ENCODE peak calls at places on chromosome 3, in ten cellular contexts. H, L, O, C, I, M, J, D, G and Q are unnamed samples. For H3K36me3, the result is how much of the 10 kb centered on the place peaks cover.

GRCh38 chr3:47002490-47003410 is 23.3 kb downstream of the NBEAL2 start:
- DNase-seq in M (no peak), O (no peak), D (peak), G (no peak), C (no peak), H (no peak), I (peak), L (no peak), J (no peak), Q (no peak)

GRCh38 chr3:78941587-78941986 is 826.2 kb downstream of the ROBO1 start:
- DNase-seq in G (peak), L (no peak), H (no peak), M (no peak), I (no peak), O (no peak), C (no peak), J (peak), D (no peak), Q (peak)

GRCh38 chr3:124879395-124879723 is 7.8 kb downstream of the ITGB5 start:
- DNase-seq in G (no peak), J (no peak), C (no peak), I (no peak), D (no peak), O (no peak), L (no peak), H (no peak), M (no peak), Q (no peak)

GRCh38 chr3:82671466-82671865 is 910.0 kb upstream of the GBE1 start:
- DNase-seq in I (no peak), D (no peak), H (no peak), G (no peak), O (no peak), M (no peak), L (no peak), J (no peak), C (no peak), Q (no peak)

GRCh38 chr3:195578565-195578964 is 5.2 kb downstream of the APOD start:
- DNase-seq in M (no peak), C (no peak), G (no peak), D (no peak), I (no peak), O (no peak), H (no peak), L (no peak), J (no peak), Q (no peak)

GRCh38 chr3:128735287-128735686 is 9.3 kb downstream of the RAB7A start:
- DNase-seq in H (no peak), J (no peak), L (no peak), D (no peak), O (no peak), M (no peak), I (no peak), G (no peak), C (no peak), Q (no peak)

GRCh38 chr3:27533718-27534578 is 49.8 kb upstream of the SLC4A7 start:
- DNase-seq in J (peak), M (no peak), G (peak), I (peak), D (peak), L (peak), O (no peak), H (no peak), C (peak), Q (peak)

GRCh38 chr3:195613468-195614069 is 29.8 kb upstream of the APOD start:
- DNase-seq in D (peak), G (peak), H (no peak), M (no peak), C (no peak), I (no peak), O (no peak), J (peak), L (no peak), Q (no peak)

GRCh38 chr3:129756871-129757270 is 136.6 kb downstream of the TMCC1 start:
- DNase-seq in I (no peak), M (no peak), G (peak), L (no peak), O (no peak), D (no peak), C (no peak), H (no peak), J (no peak), Q (peak)

GRCh38 chr3:143090486-143090885 is 29.1 kb upstream of the CHST2 start:
- DNase-seq in G (no peak), C (no peak), I (no peak), O (no peak), L (no peak), H (no peak), D (no peak), M (no peak), J (no peak), Q (peak)

GRCh38 chr3:2090512-2090911 is 8.2 kb upstream of the CNTN4 start:
- DNase-seq in H (peak), D (no peak), J (no peak), I (no peak), G (no peak), C (no peak), M (no peak), L (no peak), O (no peak), Q (no peak)

GRCh38 chr3:114376516-114376915 is 82.7 kb downstream of the TIGIT start:
- DNase-seq in O (no peak), L (no peak), H (no peak), J (no peak), G (no peak), C (no peak), D (no peak), M (no peak), I (no peak), Q (no peak)

GRCh38 chr3:134917631-134918030 is 122.6 kb downstream of the EPHB1 start:
- DNase-seq in J (peak), L (no peak), H (no peak), C (no peak), G (peak), O (no peak), D (no peak), I (no peak), M (no peak), Q (no peak)

GRCh38 chr3:122992628-122993570 is 34.7 kb downstream of the SEMA5B start:
- DNase-seq in H (no peak), D (no peak), J (no peak), I (peak), M (no peak), O (no peak), G (no peak), L (no peak), C (no peak), Q (peak)

GRCh38 chr3:24263069-24263668 is 231.5 kb downstream of the THRB start:
- DNase-seq in D (no peak), H (no peak), L (no peak), I (no peak), O (no peak), J (no peak), C (no peak), G (no peak), M (no peak), Q (no peak)

GRCh38 chr3:148077318-148077923 is 620.3 kb upstream of the AGTR1 start:
- DNase-seq in I (no peak), M (no peak), H (peak), C (no peak), O (no peak), J (peak), D (no peak), L (no peak), G (no peak), Q (no peak)

GRCh38 chr3:81758275-81758674 is 3.2 kb downstream of the GBE1 start:
- DNase-seq in D (no peak), I (no peak), M (no peak), C (peak), G (peak), J (peak), O (no peak), L (peak), H (no peak), Q (peak)

GRCh38 chr3:55000546-55000945 is 72.7 kb upstream of the LRTM1 start:
- DNase-seq in M (no peak), D (no peak), C (no peak), H (no peak), L (peak), J (peak), G (peak), I (no peak), O (no peak), Q (peak)

GRCh38 chr3:101695779-101696372 is 9.4 kb upstream of the RPL24 start:
- DNase-seq in H (peak), D (no peak), J (peak), C (no peak), I (no peak), M (no peak), L (no peak), G (no peak), O (peak), Q (no peak)

GRCh38 chr3:44045476-44046275 is 196.0 kb upstream of the TOPAZ1 start:
- DNase-seq in G (no peak), H (peak), O (no peak), M (peak), J (no peak), C (no peak), L (no peak), I (no peak), D (no peak), Q (no peak)

GRCh38 chr3:160312014-160312624 is 86.9 kb downstream of the C3orf80 start:
- DNase-seq in C (no peak), G (no peak), M (no peak), J (no peak), I (no peak), L (no peak), D (no peak), H (no peak), O (no peak), Q (no peak)

GRCh38 chr3:83633758-83634157 is 1325.0 kb upstream of the CADM2 start:
- DNase-seq in C (no peak), J (no peak), M (no peak), O (no peak), I (no peak), H (no peak), D (no peak), G (no peak), L (no peak), Q (no peak)

GRCh38 chr3:15117011-15117410 is 18.1 kb upstream of the RBSN start:
- DNase-seq in G (no peak), L (no peak), H (no peak), C (no peak), M (no peak), J (no peak), O (no peak), I (no peak), D (no peak), Q (no peak)

GRCh38 chr3:58518304-58518789 is 18.6 kb downstream of the ACOX2 start:
- DNase-seq in I (no peak), H (no peak), C (no peak), M (no peak), O (no peak), D (no peak), L (no peak), J (no peak), G (no peak), Q (no peak)

GRCh38 chr3:15267502-15267901 is 61.5 kb downstream of the CAPN7 start:
- DNase-seq in M (no peak), I (no peak), G (no peak), H (no peak), L (no peak), D (no peak), J (no peak), C (no peak), O (peak), Q (no peak)

GRCh38 chr3:197001972-197002700 is 27.5 kb downstream of the MELTF start:
- DNase-seq in G (no peak), D (no peak), H (no peak), J (no peak), I (peak), M (no peak), L (peak), C (no peak), O (peak), Q (no peak)

GRCh38 chr3:113179235-113179829 is 32.0 kb upstream of the BOC start:
- DNase-seq in G (no peak), D (no peak), C (no peak), O (no peak), J (no peak), L (no peak), H (no peak), M (no peak), I (no peak), Q (no peak)

GRCh38 chr3:44968447-44968858 is 7.5 kb downstream of the ZDHHC3 start:
- DNase-seq in O (no peak), L (no peak), I (no peak), H (no peak), G (no peak), C (no peak), J (no peak), D (no peak), M (no peak), Q (no peak)

GRCh38 chr3:143585720-143586456 is 262.4 kb downstream of the SLC9A9 start:
- DNase-seq in L (no peak), O (no peak), G (no peak), C (no peak), H (peak), M (no peak), I (no peak), D (no peak), J (no peak), Q (no peak)

GRCh38 chr3:154678271-154678670 is 248.3 kb upstream of the GPR149 start:
- DNase-seq in J (no peak), H (no peak), O (no peak), M (no peak), I (no peak), D (no peak), L (no peak), C (no peak), G (no peak), Q (no peak)

GRCh38 chr3:146133436-146133835 is 27.5 kb downstream of the PLOD2 start:
- DNase-seq in I (no peak), G (no peak), O (no peak), C (no peak), D (no peak), L (no peak), M (no peak), J (no peak), H (no peak), Q (no peak)

GRCh38 chr3:45110185-45110833 is 35.9 kb downstream of the CDCP1 start:
- DNase-seq in I (no peak), D (no peak), H (peak), O (no peak), L (no peak), J (no peak), G (no peak), M (no peak), C (no peak), Q (no peak)

GRCh38 chr3:133831966-133832801 is 26.6 kb downstream of the SRPRB start:
- DNase-seq in C (no peak), L (no peak), O (no peak), D (no peak), J (no peak), G (no peak), M (no peak), I (no peak), H (no peak), Q (no peak)

GRCh38 chr3:181176610-181177009 is 187.1 kb upstream of the DNAJC19 start:
- DNase-seq in G (no peak), O (peak), M (peak), C (peak), J (peak), L (peak), H (peak), I (peak), D (no peak), Q (peak)

GRCh38 chr3:58281069-58281468 is 25.0 kb upstream of the RPP14 start:
- DNase-seq in L (no peak), J (no peak), I (no peak), G (no peak), D (no peak), H (no peak), M (no peak), O (no peak), C (no peak), Q (no peak)

GRCh38 chr3:150232992-150233451 is 175.1 kb upstream of the TSC22D2 start:
- DNase-seq in C (no peak), D (no peak), L (peak), J (peak), O (peak), I (no peak), M (no peak), H (no peak), G (no peak), Q (peak)
- H3K4me3 ChIP-seq in C (no peak), D (no peak), L (no peak), J (no peak), O (no peak), I (no peak), M (no peak), H (no peak), G (no peak), Q (no peak)

GRCh38 chr3:32532434-32532833 is 29.8 kb upstream of the CMTM6 start:
- DNase-seq in O (no peak), C (no peak), G (no peak), M (no peak), H (no peak), I (no peak), L (no peak), D (no peak), J (no peak), Q (no peak)
- H3K36me3 ChIP-seq in O (under half), C (under half), G (under half), M (under half), H (under half), I (half or more), L (under half), D (half or more), J (under half), Q (under half)

DNA sequence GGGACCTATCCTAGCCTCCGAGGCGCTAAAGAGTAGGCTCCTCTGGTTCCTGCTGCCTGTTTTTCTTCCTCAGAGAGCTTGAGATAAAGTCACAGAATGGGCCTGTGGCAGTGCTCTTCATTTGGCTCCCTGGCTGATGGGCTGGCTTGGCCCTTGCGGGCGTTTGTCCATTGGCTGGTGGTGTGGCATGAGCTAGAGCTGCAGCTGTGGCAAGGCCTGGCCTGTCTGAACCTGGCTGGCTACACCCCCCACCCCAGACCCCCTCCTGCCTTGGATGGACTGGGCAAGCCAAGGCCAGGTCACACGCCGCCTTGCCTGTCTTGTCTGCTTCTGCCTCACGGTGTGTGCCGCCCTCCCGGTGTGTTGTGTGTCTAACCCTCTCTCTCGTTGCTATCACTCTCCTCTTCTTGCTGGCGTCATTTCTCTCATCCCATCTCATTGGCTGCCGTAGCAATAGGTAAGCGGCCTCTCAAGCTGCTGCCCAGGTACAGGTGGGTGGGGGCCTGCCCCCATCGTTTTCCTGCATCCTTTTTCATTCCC is 3.2 kb downstream of the AP2M1 start:
- DNase-seq in M (no peak), D (peak), J (no peak), C (no peak), G (no peak), I (no peak), L (no peak), O (no peak), H (no peak), Q (no peak)
- H3K4me3 ChIP-seq in M (no peak), D (no peak), J (no peak), C (peak), G (no peak), I (peak), L (no peak), O (no peak), H (no peak), Q (no peak)

DNA sequence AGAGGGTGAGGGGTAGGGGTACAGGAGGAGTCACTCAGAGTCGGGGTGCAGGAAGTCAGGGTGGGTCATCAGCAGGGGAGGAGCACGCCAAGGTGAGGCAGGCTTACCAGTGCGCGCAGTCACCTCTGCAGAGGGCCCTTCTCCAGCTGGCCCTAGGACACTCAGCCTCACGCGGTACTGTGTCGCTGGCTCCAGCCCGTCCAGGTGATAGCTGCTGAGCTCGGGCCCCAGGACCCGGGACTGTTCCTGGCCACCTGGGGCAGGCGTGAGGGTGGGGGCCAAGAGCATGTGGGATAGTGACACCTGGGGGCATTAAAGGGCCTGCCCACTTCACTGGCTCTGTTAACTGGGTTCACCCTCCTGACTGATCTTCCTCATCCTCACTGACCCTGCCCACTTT is 7.4 kb downstream of the COL7A1 start:
- DNase-seq in D (no peak), L (no peak), J (no peak), I (no peak), C (no peak), O (no peak), M (no peak), G (no peak), H (no peak), Q (no peak)
- H3K36me3 ChIP-seq in D (half or more), L (under half), J (half or more), I (under half), C (under half), O (under half), M (under half), G (half or more), H (under half), Q (under half)

DNA sequence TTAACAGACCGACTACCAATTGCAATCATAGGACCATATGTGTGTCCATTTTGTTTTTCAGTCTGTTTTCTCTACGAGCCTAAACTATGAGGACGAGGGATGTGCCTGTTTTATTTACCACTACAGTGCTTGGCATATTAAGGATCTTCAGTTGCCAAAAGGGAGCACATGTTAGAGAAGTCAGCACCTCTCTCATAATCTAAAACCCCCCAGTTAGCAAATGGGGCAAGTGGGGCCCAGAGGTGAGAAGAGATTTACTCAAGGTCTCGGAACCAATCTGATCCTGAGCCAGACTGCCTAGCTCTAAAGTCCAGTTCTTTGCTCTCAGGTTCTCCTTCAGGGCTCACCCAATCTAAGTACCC is 578 bp upstream of the PODXL2 start:
- DNase-seq in G (no peak), C (no peak), H (no peak), J (no peak), L (no peak), O (no peak), M (no peak), I (no peak), D (no peak), Q (no peak)
- H3K4me3 ChIP-seq in G (no peak), C (peak), H (no peak), J (no peak), L (no peak), O (peak), M (no peak), I (no peak), D (no peak), Q (no peak)

DNA sequence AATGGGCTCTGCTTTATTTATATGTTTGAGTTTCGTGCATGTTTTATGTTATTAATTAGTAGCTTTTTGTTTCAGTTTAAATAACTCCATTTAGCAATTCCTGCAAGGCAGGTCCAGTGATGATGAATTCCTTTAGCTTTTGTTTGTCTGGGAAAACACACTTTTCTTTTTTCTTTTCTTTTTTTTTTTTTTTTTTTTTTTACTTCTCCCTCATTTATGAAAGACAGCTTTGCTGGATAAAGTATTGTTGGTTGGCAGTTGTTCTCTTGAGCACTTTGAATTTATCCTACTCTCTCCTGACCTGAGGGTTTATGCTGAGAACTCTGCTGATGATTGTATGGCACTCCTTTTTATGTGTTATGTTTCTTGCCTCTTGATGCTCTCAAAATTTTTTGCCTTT is 35.7 kb downstream of the TMEM39A start:
- DNase-seq in O (no peak), M (no peak), C (no peak), G (no peak), L (no peak), H (no peak), I (no peak), J (no peak), D (no peak), Q (no peak)
- H3K36me3 ChIP-seq in O (under half), M (under half), C (under half), G (under half), L (under half), H (under half), I (under half), J (under half), D (under half), Q (under half)